ENCODE peak calls at places on chromosomes 7 and 10, in eight cellular contexts. R is stimulated activated CD8-positive, alpha-beta memory T cell treated with anti-CD3 and anti-CD28 coated beads, Interleukin-2, amount 100 ng/mL, for 1 hour; X is fibroblast of the conjunctiva; B is fibroblast of lung; L is MV-4-11; K is RPMI8226; J is glomerular endothelial cell; C is heart left ventricle. I is an unnamed sample.

GRCh38 chr7:64883113-64883905 is 19.8 kb upstream of the ZNF273 start:
- DNase-seq in R (no peak), X (no peak), B (no peak), L (no peak), K (no peak), J (no peak), C (peak), I (no peak)

GRCh38 chr10:132784582-132785432 is 1.1 kb downstream of the NKX6-2 start:
- DNase-seq in R (no peak), X (no peak), B (peak), L (no peak), K (no peak), J (no peak), C (no peak), I (no peak)

GRCh38 chr10:11210211-11210922 is 192.7 kb downstream of the CELF2 start:
- DNase-seq in R (no peak), X (no peak), B (no peak), L (no peak), K (no peak), J (peak), C (peak), I (no peak)

GRCh38 chr7:1123721-1124120 is 35.8 kb downstream of the GPER1 start:
- DNase-seq in R (no peak), X (peak), B (peak), L (no peak), K (no peak), J (peak), C (peak), I (no peak)

GRCh38 chr10:62214364-62214874 is 54.2 kb downstream of the RTKN2 start:
- DNase-seq in R (no peak), X (no peak), B (no peak), L (no peak), K (no peak), J (no peak), C (no peak), I (no peak)

GRCh38 chr7:55887786-55888185 is 530 bp downstream of the ZNF713 start:
- DNase-seq in R (no peak), X (no peak), B (peak), L (no peak), K (peak), J (no peak), C (no peak), I (no peak)

GRCh38 chr7:107387077-107387476 is 82.8 kb upstream of the GPR22 start:
- DNase-seq in R (no peak), X (peak), B (peak), L (no peak), K (no peak), J (no peak), C (peak), I (no peak)

GRCh38 chr7:54629771-54630170 is 87.6 kb downstream of the VSTM2A start:
- DNase-seq in R (no peak), X (no peak), B (no peak), L (no peak), K (no peak), J (no peak), C (no peak), I (no peak)

GRCh38 chr10:1406976-1407945 is 330.1 kb downstream of the ADARB2 start:
- DNase-seq in R (no peak), X (no peak), B (no peak), L (no peak), K (no peak), J (no peak), C (no peak), I (no peak)

GRCh38 chr10:48938990-48939536 is 577 bp downstream of the LRRC18 start:
- DNase-seq in R (no peak), X (no peak), B (no peak), L (no peak), K (no peak), J (no peak), C (no peak), I (no peak)

GRCh38 chr10:95408931-95409873 is 118.4 kb upstream of the PDLIM1 start:
- DNase-seq in R (no peak), X (no peak), B (no peak), L (no peak), K (no peak), J (no peak), C (no peak), I (peak)

GRCh38 chr7:86190347-86190746 is 453.4 kb upstream of the GRM3 start:
- DNase-seq in R (no peak), X (no peak), B (no peak), L (no peak), K (no peak), J (no peak), C (no peak), I (no peak)

I was measured in HAP-1.